ENCODE peak calls at places on chromosome 3, in six cellular contexts. A is foreskin fibroblast, S is GM10248, R is neural crest cell, Z is heart left ventricle, D is fibroblast of pulmonary artery. H is an unnamed sample.

GRCh38 chr3:127673191-127674098 is 693 bp downstream of the ABTB1 start:
- DNase-seq in A (peak), S (peak), R (peak), Z (peak), D (peak), H (no peak)

GRCh38 chr3:191085091-191085490 is 114.0 kb upstream of the OSTN start:
- DNase-seq in A (peak), S (no peak), R (no peak), Z (no peak), D (peak), H (no peak)

GRCh38 chr3:141151439-141151838 is 80.2 kb upstream of the PXYLP1 start:
- DNase-seq in A (no peak), S (no peak), R (no peak), Z (peak), D (no peak), H (no peak)

GRCh38 chr3:143110371-143110770 is 9.2 kb upstream of the CHST2 start:
- DNase-seq in A (no peak), S (no peak), R (no peak), Z (no peak), D (no peak), H (no peak)

GRCh38 chr3:170651260-170651845 is 65.5 kb upstream of the SLC7A14 start:
- DNase-seq in A (no peak), S (no peak), R (no peak), Z (no peak), D (no peak), H (no peak)

GRCh38 chr3:78659386-78659987 is 1108.3 kb downstream of the ROBO1 start:
- DNase-seq in A (peak), S (peak), R (peak), Z (no peak), D (peak), H (no peak)

GRCh38 chr3:61855211-61855610 is 293.8 kb downstream of the PTPRG start:
- DNase-seq in A (no peak), S (no peak), R (no peak), Z (no peak), D (peak), H (no peak)

GRCh38 chr3:147388395-147389264 is 17.7 kb downstream of the ZIC4 start:
- DNase-seq in A (no peak), S (no peak), R (peak), Z (no peak), D (no peak), H (no peak)

GRCh38 chr3:190130700-190131099 is 10.0 kb upstream of the P3H2 start:
- DNase-seq in A (no peak), S (no peak), R (no peak), Z (no peak), D (peak), H (no peak)

GRCh38 chr3:195097331-195098255 is 173.4 kb downstream of the XXYLT1 start:
- DNase-seq in A (no peak), S (peak), R (no peak), Z (peak), D (no peak), H (no peak)

GRCh38 chr3:27661813-27662212 is 60.3 kb downstream of the EOMES start:
- DNase-seq in A (no peak), S (no peak), R (no peak), Z (no peak), D (no peak), H (no peak)

GRCh38 chr3:38153986-38154608 is 11.2 kb upstream of the OXSR1 start:
- DNase-seq in A (peak), S (no peak), R (no peak), Z (no peak), D (peak), H (no peak)

GRCh38 chr3:57983734-57984518 is 24.3 kb upstream of the FLNB start:
- DNase-seq in A (peak), S (peak), R (no peak), Z (peak), D (peak), H (no peak)

GRCh38 chr3:125148836-125149235 is 63.7 kb downstream of the SLC12A8 start:
- DNase-seq in A (peak), S (peak), R (no peak), Z (peak), D (no peak), H (no peak)

GRCh38 chr3:111260878-111261277 is 189.3 kb downstream of the NECTIN3 start:
- DNase-seq in A (no peak), S (no peak), R (no peak), Z (no peak), D (no peak), H (no peak)

GRCh38 chr3:136578290-136578689 is 173.9 kb downstream of the STAG1 start:
- DNase-seq in A (no peak), S (no peak), R (no peak), Z (no peak), D (no peak), H (no peak)

GRCh38 chr3:159781867-159782266 is 206.8 kb upstream of the IL12A start:
- DNase-seq in A (no peak), S (no peak), R (no peak), Z (no peak), D (no peak), H (no peak)
- TF ChIP-seq CTCF in A (no peak), S (no peak), R (no peak), Z (no peak), D (no peak), H (peak)

GRCh38 chr3:114597012-114597411 is 303.2 kb downstream of the TIGIT start:
- DNase-seq in A (peak), S (no peak), R (no peak), Z (no peak), D (peak), H (no peak)
- TF ChIP-seq CTCF in A (no peak), S (no peak), R (no peak), Z (no peak), D (peak), H (peak)

GRCh38 chr3:106208979-106209378 is 340.2 kb upstream of the CBLB start:
- DNase-seq in A (peak), S (no peak), R (no peak), Z (no peak), D (peak), H (no peak)
- TF ChIP-seq CTCF in A (no peak), S (no peak), R (no peak), Z (peak), D (peak), H (no peak)

GRCh38 chr3:120182613-120183524 is 88.6 kb upstream of the GSK3B start:
- DNase-seq in A (peak), S (peak), R (no peak), Z (no peak), D (peak), H (no peak)

GRCh38 chr3:120177151-120177550 is 82.9 kb upstream of the GSK3B start:
- DNase-seq in A (peak), S (no peak), R (peak), Z (peak), D (peak), H (no peak)

GRCh38 chr3:120177907-120178306 is 83.7 kb upstream of the GSK3B start:
- DNase-seq in A (peak), S (no peak), R (no peak), Z (no peak), D (peak), H (no peak)

GRCh38 chr3:120180731-120181412 is 86.6 kb upstream of the GSK3B start:
- DNase-seq in A (no peak), S (no peak), R (no peak), Z (no peak), D (no peak), H (no peak)

DNA sequence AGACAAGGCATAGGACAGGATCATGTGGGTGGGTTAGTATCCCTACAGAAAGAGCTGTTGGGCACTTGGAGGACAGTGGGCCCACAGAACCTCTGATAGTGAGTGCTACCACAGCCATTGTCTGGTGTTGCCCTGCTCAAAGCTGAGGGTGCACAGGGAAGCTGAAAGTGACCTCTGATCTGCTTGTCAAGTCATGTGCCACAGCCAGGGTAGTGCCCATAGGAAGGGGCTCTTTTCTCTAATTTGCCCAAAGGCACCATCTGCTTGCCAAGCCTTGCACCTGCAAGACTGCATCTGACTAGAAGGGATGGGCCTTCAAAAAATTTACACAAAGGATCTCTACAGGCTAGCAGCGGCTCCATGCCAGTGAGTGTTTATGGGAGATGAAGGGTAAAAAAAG is 87.4 kb upstream of the GSK3B start:
- DNase-seq in A (no peak), S (no peak), R (no peak), Z (no peak), D (no peak), H (no peak)
- TF ChIP-seq CTCF in A (no peak), S (no peak), R (no peak), Z (no peak), D (no peak), H (no peak)

DNA sequence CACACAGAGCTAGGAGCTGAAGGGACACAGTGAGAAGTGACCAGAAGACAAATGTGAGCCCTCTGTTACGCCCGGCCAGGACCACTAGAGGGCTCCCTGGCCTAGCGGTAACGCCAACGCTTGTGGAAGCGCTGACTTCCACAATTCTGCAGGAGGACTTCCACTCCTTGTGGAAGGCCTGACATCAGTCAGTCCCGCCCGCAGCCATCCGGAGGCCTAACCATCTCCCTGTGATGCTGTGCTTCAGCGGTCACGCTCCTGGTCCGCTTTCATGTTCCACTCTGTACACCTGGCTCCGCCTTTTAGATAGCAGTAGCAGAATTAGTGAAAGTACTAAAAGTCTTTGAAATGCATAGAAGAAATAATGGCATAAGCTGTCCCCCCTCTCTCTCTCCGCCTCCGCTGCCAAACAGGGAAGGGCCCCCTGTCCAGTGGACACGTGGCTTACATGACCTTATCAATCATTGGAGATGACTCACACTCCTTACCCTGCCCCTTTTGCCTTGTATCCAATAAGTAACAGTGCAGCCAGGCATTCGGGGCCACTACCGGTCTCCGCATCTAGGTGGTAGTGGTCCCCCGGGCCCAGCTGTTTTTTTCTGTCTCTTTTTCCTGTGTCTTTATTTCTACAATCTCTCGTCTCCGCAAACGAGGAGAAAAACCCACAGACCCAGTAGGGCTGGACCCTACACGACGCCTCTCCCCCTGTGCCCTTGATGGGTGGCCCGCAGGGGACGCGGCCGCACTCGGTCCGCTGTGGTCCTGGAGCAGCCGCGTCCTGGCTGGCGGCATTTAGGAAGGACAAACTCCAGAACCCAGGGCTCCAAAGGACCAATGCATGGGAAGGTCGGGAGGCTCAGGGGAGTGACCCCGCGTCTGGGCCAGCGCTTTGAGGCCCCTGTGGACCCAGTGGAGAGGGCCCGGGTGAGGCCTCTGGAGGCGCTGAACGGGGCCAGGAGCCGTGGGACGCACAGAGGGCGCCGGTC is 27.0 kb upstream of the RPL32 start:
- DNase-seq in A (peak), S (peak), R (peak), Z (peak), D (peak), H (peak)
- TF ChIP-seq CTCF in A (peak), S (peak), R (peak), Z (peak), D (peak), H (peak)

GRCh38 chr3:163951397-163951987 is 1126.8 kb downstream of the SI start:
- DNase-seq in A (no peak), S (no peak), R (no peak), Z (no peak), D (no peak), H (no peak)
- TF ChIP-seq CTCF in A (no peak), S (peak), R (peak), Z (peak), D (no peak), H (peak)

GRCh38 chr3:32876920-32877319 is 59.1 kb downstream of the TRIM71 start:
- DNase-seq in A (no peak), S (no peak), R (no peak), Z (no peak), D (no peak), H (no peak)
- TF ChIP-seq CTCF in A (no peak), S (no peak), R (no peak), Z (no peak), D (no peak), H (no peak)

GRCh38 chr3:11258958-11259357 is 13.2 kb upstream of the ATG7 start:
- DNase-seq in A (no peak), S (no peak), R (no peak), Z (no peak), D (no peak), H (no peak)
- TF ChIP-seq CTCF in A (no peak), S (no peak), R (no peak), Z (no peak), D (no peak), H (no peak)

DNA sequence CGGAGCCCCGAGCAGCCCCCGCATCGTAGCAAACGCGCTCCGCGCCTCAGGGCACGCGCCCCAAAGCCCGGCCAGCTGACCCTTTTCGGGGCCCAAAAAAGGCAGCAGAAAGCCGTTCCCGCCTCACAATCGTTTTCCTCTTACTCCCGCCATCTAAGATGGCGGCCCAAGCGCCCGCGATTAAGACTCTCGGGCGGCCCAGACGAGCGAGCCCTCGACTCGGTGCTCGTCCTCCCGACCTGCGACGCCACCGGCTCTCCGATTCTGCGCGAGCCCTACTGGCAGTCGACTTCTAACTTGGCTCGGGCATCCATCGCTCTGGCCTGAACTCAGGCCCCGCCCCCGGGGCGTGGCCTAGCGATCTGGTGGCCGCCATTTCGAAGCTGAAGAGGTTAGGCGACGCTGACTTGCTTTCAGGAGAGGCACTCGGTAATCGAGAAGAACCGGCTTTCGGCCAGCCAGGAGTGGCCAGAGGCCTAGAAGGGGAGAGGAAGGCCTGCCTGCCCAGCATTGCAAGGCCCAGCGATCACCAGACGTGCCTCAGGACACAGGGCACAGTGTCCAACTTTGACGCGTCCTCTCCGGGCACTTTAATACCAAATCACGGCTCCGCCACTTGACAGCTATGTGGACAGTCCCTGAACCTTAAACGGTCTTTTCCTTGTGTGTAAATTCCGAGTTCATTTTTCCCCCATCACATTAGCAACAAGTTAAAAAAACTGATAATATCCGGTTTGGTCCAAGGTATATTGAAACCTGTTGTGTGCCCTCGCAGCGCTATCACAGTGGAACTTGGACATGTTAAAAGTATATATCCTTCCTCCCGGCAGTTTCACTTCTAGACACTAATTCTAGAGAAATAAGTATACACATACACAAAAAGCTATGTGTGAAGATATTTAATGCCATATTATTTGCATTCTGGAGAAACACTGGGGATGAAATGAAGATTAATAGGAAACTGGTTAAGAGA is at the start of gene RAF1:
- DNase-seq in A (peak), S (peak), R (peak), Z (peak), D (peak), H (peak)
- TF ChIP-seq CTCF in A (no peak), S (no peak), R (no peak), Z (no peak), D (no peak), H (no peak)

GRCh38 chr3:113953677-113954076 is 5.9 kb downstream of the ZDHHC23 start:
- DNase-seq in A (no peak), S (no peak), R (no peak), Z (no peak), D (peak), H (no peak)

GRCh38 chr3:113952921-113953320 is 5.1 kb downstream of the ZDHHC23 start:
- DNase-seq in A (peak), S (no peak), R (no peak), Z (no peak), D (peak), H (no peak)

GRCh38 chr3:113946831-113947230 is 982 bp upstream of the ZDHHC23 start:
- DNase-seq in A (no peak), S (no peak), R (no peak), Z (no peak), D (no peak), H (no peak)

GRCh38 chr3:113947372-113948014 is at the start of gene ZDHHC23:
- DNase-seq in A (peak), S (peak), R (peak), Z (peak), D (peak), H (peak)

DNA sequence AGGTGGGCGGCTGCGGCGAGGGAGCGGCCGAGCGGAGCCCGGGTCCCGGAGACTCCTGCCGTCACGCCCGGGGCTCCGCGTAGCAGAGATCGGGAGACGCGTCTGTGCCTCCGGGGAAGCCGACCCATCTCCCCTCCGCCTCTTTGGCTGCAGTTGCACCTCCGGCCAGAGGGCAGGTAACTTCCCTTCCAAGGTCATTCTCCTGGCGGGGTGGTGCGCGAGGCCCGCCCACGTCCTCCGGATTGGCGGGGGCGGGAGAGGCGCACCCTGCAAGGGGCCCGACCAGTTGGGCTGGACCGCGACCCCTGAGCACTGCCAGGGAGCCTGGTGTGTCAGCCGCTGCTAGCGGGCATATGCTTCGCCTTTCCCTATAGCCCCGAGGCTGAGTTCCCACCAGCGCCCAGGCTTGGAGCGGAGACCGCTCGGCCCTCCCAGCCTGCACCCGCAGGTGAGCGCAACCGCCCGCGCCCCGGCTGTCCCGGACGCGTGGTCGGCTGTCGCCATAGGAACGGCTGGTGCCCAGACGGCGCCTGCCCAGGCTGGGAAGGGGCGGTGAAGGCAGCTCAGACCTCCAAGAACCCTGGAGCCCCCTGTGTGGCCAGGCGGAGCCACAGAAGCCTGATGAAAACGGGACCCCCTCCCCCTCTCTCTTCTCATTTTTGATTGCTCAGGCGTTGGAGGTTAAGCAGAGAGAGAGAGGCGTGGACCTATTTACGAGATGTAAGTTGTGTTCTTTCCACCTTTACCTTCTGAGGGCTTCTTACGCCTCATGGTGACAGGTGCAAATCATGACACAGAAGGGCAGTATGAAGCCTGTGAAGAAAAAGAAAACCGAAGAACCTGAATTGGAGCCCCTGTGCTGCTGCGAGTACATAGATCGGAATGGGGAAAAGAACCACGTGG is 453 bp downstream of the ZDHHC23 start:
- DNase-seq in A (peak), S (peak), R (peak), Z (no peak), D (no peak), H (peak)
- TF ChIP-seq CTCF in A (no peak), S (no peak), R (peak), Z (no peak), D (no peak), H (peak)

H was measured in progenitor cell of endocrine pancreas.